ENCODE peak calls at places on chromosomes 11 and 22, in six cellular contexts. L, M, P, N, A and U are unnamed samples.

GRCh38 chr11:131998020-131998419 is 627.6 kb downstream of the NTM start:
- DNase-seq in L (no peak), M (no peak), P (no peak), N (no peak), A (no peak), U (no peak)

GRCh38 chr11:112352907-112353306 is 92.2 kb upstream of the PLET1 start:
- DNase-seq in L (no peak), M (no peak), P (no peak), N (no peak), A (no peak), U (no peak)

GRCh38 chr11:74450318-74450717 is 17.0 kb downstream of the KCNE3 start:
- DNase-seq in L (no peak), M (no peak), P (no peak), N (no peak), A (no peak), U (no peak)

GRCh38 chr11:6468712-6469495 is 4.8 kb downstream of the TRIM3 start:
- DNase-seq in L (peak), M (peak), P (peak), N (peak), A (peak), U (peak)

GRCh38 chr11:69158301-69159152 is 2.8 kb downstream of the SMIM38 start:
- DNase-seq in L (no peak), M (no peak), P (no peak), N (no peak), A (no peak), U (no peak)

GRCh38 chr22:30695351-30695762 is 683 bp downstream of the OSBP2 start:
- DNase-seq in L (no peak), M (no peak), P (no peak), N (no peak), A (no peak), U (no peak)

GRCh38 chr11:67293090-67293489 is 4.0 kb downstream of the ANKRD13D start:
- DNase-seq in L (no peak), M (no peak), P (peak), N (no peak), A (no peak), U (no peak)

GRCh38 chr22:23550049-23550650 is 29.9 kb downstream of the IGLL1 start:
- DNase-seq in L (no peak), M (no peak), P (no peak), N (no peak), A (no peak), U (no peak)

GRCh38 chr11:127986073-127986472 is 601.3 kb downstream of the ETS1 start:
- DNase-seq in L (no peak), M (no peak), P (no peak), N (no peak), A (no peak), U (no peak)

GRCh38 chr11:83784419-83784818 is 498.3 kb upstream of the CCDC90B start:
- DNase-seq in L (no peak), M (no peak), P (no peak), N (no peak), A (no peak), U (no peak)

GRCh38 chr11:34680918-34681554 is 60.1 kb downstream of the EHF start:
- DNase-seq in L (no peak), M (no peak), P (peak), N (no peak), A (no peak), U (no peak)

GRCh38 chr22:23862103-23862502 is 4.4 kb downstream of the SLC2A11 start:
- DNase-seq in L (no peak), M (no peak), P (no peak), N (peak), A (peak), U (no peak)

GRCh38 chr11:19919050-19919561 is 206.5 kb downstream of the NAV2 start:
- DNase-seq in L (no peak), M (no peak), P (peak), N (no peak), A (no peak), U (no peak)

GRCh38 chr22:46524203-46524740 is 13.1 kb downstream of the CELSR1 start:
- DNase-seq in L (no peak), M (no peak), P (no peak), N (no peak), A (no peak), U (no peak)

GRCh38 chr11:12693485-12694181 is 19.4 kb downstream of the TEAD1 start:
- DNase-seq in L (peak), M (peak), P (peak), N (peak), A (no peak), U (no peak)

GRCh38 chr11:102727890-102728289 is 3.1 kb upstream of the MMP8 start:
- DNase-seq in L (no peak), M (no peak), P (peak), N (no peak), A (no peak), U (no peak)

GRCh38 chr11:2401436-2401984 is 960 bp downstream of the TSSC4 start:
- DNase-seq in L (no peak), M (no peak), P (no peak), N (peak), A (no peak), U (no peak)

GRCh38 chr11:95341246-95341645 is 110.2 kb upstream of the SESN3 start:
- DNase-seq in L (peak), M (no peak), P (peak), N (no peak), A (no peak), U (no peak)

GRCh38 chr11:34478845-34479663 is 34.5 kb downstream of the ELF5 start:
- DNase-seq in L (no peak), M (no peak), P (no peak), N (no peak), A (no peak), U (no peak)

GRCh38 chr11:126115820-126116319 is 53.2 kb upstream of the CDON start:
- DNase-seq in L (peak), M (peak), P (peak), N (no peak), A (peak), U (peak)

GRCh38 chr11:117985953-117986887 is at the start of gene IL10RA:
- DNase-seq in L (peak), M (peak), P (peak), N (peak), A (peak), U (peak)

GRCh38 chr11:112453601-112454577 is 193.2 kb upstream of the PLET1 start:
- DNase-seq in L (peak), M (no peak), P (peak), N (peak), A (peak), U (no peak)

GRCh38 chr11:70761094-70761905 is 363.0 kb downstream of the CTTN start:
- DNase-seq in L (no peak), M (no peak), P (no peak), N (no peak), A (no peak), U (no peak)
- TF ChIP-seq CTCF in L (no peak), M (no peak), P (no peak), N (peak), A (no peak), U (no peak)

GRCh38 chr22:34943830-34944229 is 122.1 kb upstream of the ISX start:
- DNase-seq in L (no peak), M (no peak), P (no peak), N (no peak), A (peak), U (no peak)
- TF ChIP-seq CTCF in L (no peak), M (no peak), P (no peak), N (peak), A (peak), U (no peak)

GRCh38 chr11:9096427-9096826 is 5.0 kb upstream of the SCUBE2 start:
- DNase-seq in L (no peak), M (no peak), P (no peak), N (no peak), A (no peak), U (no peak)

GRCh38 chr11:9092085-9092484 is 686 bp upstream of the SCUBE2 start:
- DNase-seq in L (no peak), M (no peak), P (no peak), N (no peak), A (no peak), U (no peak)

GRCh38 chr11:9092846-9093778 is 1.7 kb upstream of the SCUBE2 start:
- DNase-seq in L (no peak), M (no peak), P (no peak), N (peak), A (no peak), U (no peak)

GRCh38 chr11:9094420-9094819 is 3.0 kb upstream of the SCUBE2 start:
- DNase-seq in L (no peak), M (no peak), P (no peak), N (no peak), A (no peak), U (no peak)

GRCh38 chr11:9095421-9095820 is 4.0 kb upstream of the SCUBE2 start:
- DNase-seq in L (no peak), M (no peak), P (no peak), N (no peak), A (no peak), U (no peak)
- TF ChIP-seq CTCF in L (no peak), M (no peak), P (no peak), N (peak), A (peak), U (no peak)

GRCh38 chr11:120108154-120108784 is 29.6 kb downstream of the TRIM29 start:
- DNase-seq in L (peak), M (peak), P (peak), N (peak), A (peak), U (peak)
- TF ChIP-seq CTCF in L (peak), M (peak), P (peak), N (peak), A (peak), U (no peak)

GRCh38 chr11:60169264-60169915 is 13.5 kb downstream of the MS4A6A start:
- DNase-seq in L (no peak), M (no peak), P (no peak), N (peak), A (peak), U (no peak)
- TF ChIP-seq CTCF in L (peak), M (no peak), P (peak), N (peak), A (peak), U (no peak)

GRCh38 chr22:45499746-45500145 is 2.9 kb upstream of the FBLN1 start:
- DNase-seq in L (peak), M (no peak), P (no peak), N (no peak), A (no peak), U (no peak)

GRCh38 chr22:45503816-45504702 is 1.4 kb downstream of the FBLN1 start:
- DNase-seq in L (no peak), M (no peak), P (peak), N (no peak), A (peak), U (no peak)

GRCh38 chr22:45504703-45505341 is 2.1 kb downstream of the FBLN1 start:
- DNase-seq in L (peak), M (no peak), P (no peak), N (no peak), A (peak), U (no peak)

GRCh38 chr22:45503071-45503815 is 560 bp downstream of the FBLN1 start:
- DNase-seq in L (no peak), M (no peak), P (no peak), N (no peak), A (peak), U (no peak)

DNA sequence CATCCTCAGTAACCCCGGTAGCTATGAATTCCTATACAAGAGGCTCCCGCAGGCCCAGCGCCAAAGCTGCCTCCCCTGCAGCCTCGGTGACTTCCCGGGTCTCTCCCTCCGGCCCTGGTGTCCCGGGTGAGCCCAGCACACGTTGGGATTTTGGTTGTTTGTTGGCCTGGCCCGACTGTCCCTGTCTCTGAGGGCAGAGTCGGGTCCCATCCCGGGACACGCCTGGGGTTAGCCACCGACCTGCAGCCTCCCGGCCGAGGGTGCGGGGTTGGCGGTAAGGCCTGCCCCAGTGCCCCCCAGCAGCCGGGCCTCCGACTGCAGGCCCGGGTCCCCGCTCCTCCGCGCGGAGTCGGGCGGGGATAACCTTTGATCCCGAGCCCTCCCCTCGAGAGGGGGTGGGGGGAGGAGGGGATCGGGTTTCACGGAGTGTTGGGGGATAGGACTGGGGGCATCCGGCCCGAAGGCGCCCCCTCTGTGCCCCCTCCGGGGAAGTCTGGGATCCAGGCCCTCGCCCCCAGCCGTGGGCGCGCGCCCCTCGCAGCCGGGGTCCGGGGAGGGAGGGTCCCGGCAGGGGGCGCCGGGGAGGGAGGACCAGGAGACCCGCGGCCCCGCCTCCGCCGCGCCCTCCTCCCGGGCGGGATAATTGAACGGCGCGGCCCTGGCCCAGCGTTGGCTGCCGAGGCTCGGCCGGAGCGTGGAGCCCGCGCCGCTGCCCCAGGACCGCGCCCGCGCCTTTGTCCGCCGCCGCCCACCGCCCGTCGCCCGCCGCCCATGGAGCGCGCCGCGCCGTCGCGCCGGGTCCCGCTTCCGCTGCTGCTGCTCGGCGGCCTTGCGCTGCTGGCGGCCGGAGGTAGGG is at the start of gene FBLN1:
- DNase-seq in L (peak), M (no peak), P (peak), N (no peak), A (peak), U (no peak)
- TF ChIP-seq CTCF in L (no peak), M (no peak), P (peak), N (no peak), A (peak), U (no peak)

DNA sequence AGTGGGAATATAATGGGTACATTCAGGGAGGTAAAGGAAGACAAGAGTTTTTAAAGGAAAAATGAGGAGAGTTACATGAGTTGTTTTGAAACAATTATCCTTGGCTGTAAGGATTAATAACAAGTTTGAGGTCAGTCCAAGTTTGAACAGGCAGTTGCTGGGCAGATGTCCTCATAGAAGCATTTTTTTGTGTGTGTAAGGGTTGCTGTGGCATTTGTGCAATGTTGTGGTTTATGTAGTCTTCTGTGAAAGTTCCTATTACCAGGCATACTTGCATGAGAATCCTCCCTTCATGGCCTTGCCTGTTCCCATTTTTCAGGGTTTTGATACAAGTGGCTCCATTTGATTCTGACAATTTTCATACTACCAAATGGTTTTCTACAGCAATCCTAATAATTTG is 400.2 kb downstream of the KCNA4 start:
- DNase-seq in L (no peak), M (no peak), P (no peak), N (no peak), A (no peak), U (no peak)
- TF ChIP-seq CTCF in L (no peak), M (no peak), P (no peak), N (no peak), A (no peak), U (no peak)